ENCODE peak calls at places on chromosome X, in four cellular contexts. U is BJ; Q is transverse colon; O is stimulated activated CD4-positive, alpha-beta T cell treated with anti-CD3 and anti-CD28 coated beads, Interleukin-4, amount 100 ng/mL, for 4 hours. I is an unnamed sample.

GRCh38 chrX:17584248-17584681 is 153.0 kb upstream of the SCML1 start:
- DNase-seq in U (no peak), Q (no peak), O (no peak), I (no peak)

GRCh38 chrX:112636951-112637541 is 42.7 kb downstream of the LHFPL1 start:
- DNase-seq in U (peak; percentile 57), Q (no peak), O (no peak), I (no peak)

GRCh38 chrX:130719399-130719798 is 183.6 kb downstream of the ENOX2 start:
- DNase-seq in U (no peak), Q (no peak), O (no peak), I (no peak)

GRCh38 chrX:130696542-130696941 is 206.5 kb downstream of the ENOX2 start:
- DNase-seq in U (no peak), Q (no peak), O (no peak), I (no peak)

GRCh38 chrX:84634201-84634782 is 132.0 kb upstream of the HDX start:
- DNase-seq in U (no peak), Q (no peak), O (no peak), I (no peak)

GRCh38 chrX:71912156-71912555 is 1.5 kb downstream of the NHSL2 start:
- DNase-seq in U (no peak), Q (no peak), O (no peak), I (no peak)

GRCh38 chrX:143296521-143296920 is 220.8 kb downstream of the SPANXN3 start:
- DNase-seq in U (no peak), Q (no peak), O (no peak), I (no peak)

GRCh38 chrX:83658731-83659130 is 150.6 kb downstream of the POU3F4 start:
- DNase-seq in U (no peak), Q (no peak), O (no peak), I (no peak)

GRCh38 chrX:10617964-10618342 is 2.4 kb downstream of the MID1 start:
- DNase-seq in U (no peak), Q (no peak), O (no peak), I (no peak)

GRCh38 chrX:48540015-48540350 is 469 bp downstream of the TBC1D25 start:
- DNase-seq in U (no peak), Q (peak; percentile 61), O (peak; percentile 50), I (peak; percentile 32)

GRCh38 chrX:70039758-70040157 is 10.0 kb downstream of the AWAT2 start:
- DNase-seq in U (no peak), Q (no peak), O (no peak), I (no peak)

GRCh38 chrX:1391370-1391706 is 575 bp downstream of the SLC25A6 start:
- DNase-seq in U (peak; percentile 12), Q (no peak), O (no peak), I (peak; percentile 92)

GRCh38 chrX:151183912-151184565 is 7.7 kb downstream of the GPR50 start:
- DNase-seq in U (no peak), Q (no peak), O (no peak), I (no peak)

GRCh38 chrX:57573754-57574153 is 18.1 kb upstream of the ZXDB start:
- DNase-seq in U (no peak), Q (no peak), O (peak; percentile 3), I (no peak)

GRCh38 chrX:75968293-75968692 is 183.2 kb upstream of the MAGEE2 start:
- DNase-seq in U (no peak), Q (peak; percentile 20), O (no peak), I (no peak)

GRCh38 chrX:65588795-65589194 is 54.2 kb upstream of the LAS1L start:
- DNase-seq in U (no peak), Q (no peak), O (no peak), I (no peak)

GRCh38 chrX:65488496-65488895 is 46.1 kb downstream of the LAS1L start:
- DNase-seq in U (peak; percentile 13), Q (no peak), O (no peak), I (no peak)

GRCh38 chrX:1534321-1535168 is 2.4 kb downstream of the P2RY8 start:
- DNase-seq in U (no peak), Q (no peak), O (no peak), I (peak; percentile 29)

GRCh38 chrX:20382518-20383291 is 116.0 kb upstream of the RPS6KA3 start:
- DNase-seq in U (no peak), Q (no peak), O (no peak), I (no peak)

GRCh38 chrX:139202742-139203410 is 327.7 kb upstream of the F9 start:
- DNase-seq in U (no peak), Q (no peak), O (no peak), I (no peak)

GRCh38 chrX:72714471-72714916 is 388 bp upstream of the PHKA1 start:
- DNase-seq in U (no peak), Q (peak; percentile 54), O (no peak), I (no peak)

GRCh38 chrX:151982217-151982616 is 7.7 kb upstream of the GABRE start:
- DNase-seq in U (peak; percentile 40), Q (no peak), O (no peak), I (no peak)

GRCh38 chrX:7242613-7243012 is 94.7 kb upstream of the PUDP start:
- DNase-seq in U (no peak), Q (no peak), O (no peak), I (no peak)

GRCh38 chrX:28039258-28039657 is 58.0 kb upstream of the DCAF8L1 start:
- DNase-seq in U (no peak), Q (no peak), O (no peak), I (no peak)

GRCh38 chrX:287670-288069 is 6.5 kb downstream of the PLCXD1 start:
- DNase-seq in U (no peak), Q (no peak), O (no peak), I (no peak)

GRCh38 chrX:70353524-70353923 is 63.6 kb downstream of the KIF4A start:
- DNase-seq in U (no peak), Q (no peak), O (no peak), I (no peak)

GRCh38 chrX:119791437-119792231 is at the start of gene RPL39:
- DNase-seq in U (peak; percentile 32), Q (peak; percentile 86), O (peak; percentile 68), I (peak; percentile 67)

GRCh38 chrX:10282490-10282889 is 125.7 kb downstream of the CLCN4 start:
- DNase-seq in U (no peak), Q (no peak), O (no peak), I (no peak)

GRCh38 chrX:23699636-23700194 is 32.4 kb downstream of the PRDX4 start:
- DNase-seq in U (no peak), Q (no peak), O (peak; percentile 0), I (peak; percentile 41)

GRCh38 chrX:106976416-106976815 is 23.6 kb downstream of the MORC4 start:
- DNase-seq in U (no peak), Q (no peak), O (no peak), I (no peak)